ENCODE peak calls at places on chromosomes 2 and 18, in seven cellular contexts. U, S, V, I, H, G and Y are unnamed samples.

GRCh38 chr2:126658910-126659613 is 3.1 kb downstream of the GYPC start:
- DNase-seq in U (no peak), S (no peak), V (peak; percentile 64), I (peak; percentile 88), H (no peak), G (peak; percentile 68), Y (peak; percentile 77)

GRCh38 chr2:56102866-56103265 is 80.9 kb upstream of the CCDC85A start:
- DNase-seq in U (no peak), S (peak; percentile 44), V (no peak), I (no peak), H (no peak), G (no peak), Y (peak; percentile 19)

GRCh38 chr2:38492042-38492615 is 110.6 kb downstream of the HNRNPLL start:
- DNase-seq in U (no peak), S (no peak), V (no peak), I (no peak), H (no peak), G (no peak), Y (no peak)

GRCh38 chr2:18319987-18320386 is 240.5 kb downstream of the RDH14 start:
- DNase-seq in U (no peak), S (no peak), V (no peak), I (no peak), H (no peak), G (no peak), Y (no peak)

GRCh38 chr18:58231930-58232329 is 187.9 kb downstream of the NEDD4L start:
- DNase-seq in U (no peak), S (no peak), V (no peak), I (no peak), H (no peak), G (peak; percentile 62), Y (no peak)

GRCh38 chr2:53536583-53537361 is 230.8 kb upstream of the CHAC2 start:
- DNase-seq in U (no peak), S (no peak), V (no peak), I (no peak), H (no peak), G (no peak), Y (no peak)

GRCh38 chr2:218996937-218997336 is 3.7 kb upstream of the CRYBA2 start:
- DNase-seq in U (no peak), S (no peak), V (no peak), I (no peak), H (no peak), G (peak; percentile 82), Y (no peak)

GRCh38 chr18:63016270-63016669 is 300.9 kb downstream of the PHLPP1 start:
- DNase-seq in U (peak; percentile 69), S (peak; percentile 19), V (peak; percentile 62), I (no peak), H (peak; percentile 41), G (peak; percentile 63), Y (peak; percentile 73)

GRCh38 chr2:28547906-28548600 is 52.2 kb downstream of the PLB1 start:
- DNase-seq in U (no peak), S (no peak), V (no peak), I (peak; percentile 6), H (no peak), G (no peak), Y (no peak)

GRCh38 chr2:61210332-61210981 is 48.5 kb downstream of the C2orf74 start:
- DNase-seq in U (no peak), S (peak; percentile 80), V (no peak), I (no peak), H (peak; percentile 61), G (no peak), Y (no peak)

GRCh38 chr2:168210216-168210897 is 37.0 kb downstream of the STK39 start:
- DNase-seq in U (no peak), S (peak; percentile 11), V (no peak), I (no peak), H (no peak), G (no peak), Y (no peak)

GRCh38 chr2:239269173-239269865 is 131.5 kb downstream of the HDAC4 start:
- DNase-seq in U (no peak), S (no peak), V (no peak), I (no peak), H (no peak), G (peak; percentile 7), Y (no peak)

GRCh38 chr18:40932862-40933261 is 1022.2 kb upstream of the PIK3C3 start:
- DNase-seq in U (no peak), S (no peak), V (no peak), I (no peak), H (no peak), G (no peak), Y (no peak)

GRCh38 chr2:37190290-37190689 is 1.8 kb upstream of the SULT6B1 start:
- DNase-seq in U (no peak), S (peak; percentile 3), V (no peak), I (no peak), H (no peak), G (no peak), Y (no peak)

GRCh38 chr2:96865654-96866053 is 4.2 kb downstream of the SEMA4C start:
- DNase-seq in U (no peak), S (no peak), V (no peak), I (no peak), H (no peak), G (no peak), Y (no peak)

GRCh38 chr2:96863575-96864342 is 5.9 kb upstream of the ANKRD39 start:
- DNase-seq in U (peak; percentile 31), S (no peak), V (no peak), I (peak; percentile 65), H (no peak), G (no peak), Y (no peak)

GRCh38 chr2:96866586-96866985 is 3.3 kb downstream of the SEMA4C start:
- DNase-seq in U (no peak), S (no peak), V (no peak), I (peak; percentile 65), H (no peak), G (no peak), Y (no peak)

GRCh38 chr2:96866149-96866548 is 3.7 kb downstream of the SEMA4C start:
- DNase-seq in U (no peak), S (no peak), V (no peak), I (peak; percentile 61), H (no peak), G (no peak), Y (no peak)

DNA sequence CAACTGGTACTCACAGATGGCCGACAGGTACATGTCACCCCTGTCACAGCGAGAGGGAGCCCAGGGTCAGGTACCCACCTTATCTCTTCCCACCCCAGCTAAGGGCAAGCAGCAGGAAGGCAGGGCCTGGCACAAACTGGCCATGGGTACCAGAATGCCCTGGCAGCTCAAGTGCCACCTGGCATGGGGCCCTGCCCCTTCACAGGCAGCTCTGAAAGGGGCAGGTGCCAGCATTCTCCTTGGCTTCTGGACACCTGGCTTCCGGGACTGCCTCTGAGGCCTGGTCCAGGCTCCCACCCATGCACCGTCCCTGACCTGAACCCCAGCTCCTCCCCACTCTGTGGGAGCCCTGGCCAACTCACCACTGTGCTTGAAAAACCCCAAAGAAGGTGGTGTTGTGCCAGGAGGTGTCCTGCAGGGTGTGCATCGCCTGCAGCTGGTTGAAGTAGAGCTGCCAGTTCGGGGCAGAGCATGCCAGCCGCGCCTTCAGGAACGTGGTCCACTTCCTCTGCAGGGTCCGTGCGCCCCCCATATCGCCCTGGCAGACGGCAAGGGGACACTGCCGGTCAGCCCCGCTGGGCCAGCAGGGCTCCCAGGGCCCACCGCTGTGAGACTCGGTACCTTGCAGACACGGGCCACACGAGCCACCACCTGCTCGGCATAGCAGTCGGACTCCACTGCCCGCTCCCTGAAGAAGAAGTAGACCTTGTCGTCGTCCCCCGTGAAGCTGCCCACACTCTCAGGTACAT is 5.4 kb downstream of the SEMA4C start:
- DNase-seq in U (no peak), S (no peak), V (no peak), I (peak; percentile 73), H (no peak), G (no peak), Y (no peak)
- H3K27ac ChIP-seq in U (no peak overlapping the region), S (no peak overlapping the region), V (no peak overlapping the region), I (no peak overlapping the region), H (no peak overlapping the region), G (no peak overlapping the region), Y (no peak overlapping the region)

GRCh38 chr2:206160807-206161179 is 1.1 kb downstream of the EEF1B2 start:
- DNase-seq in U (no peak), S (no peak), V (no peak), I (no peak), H (no peak), G (no peak), Y (no peak)
- H3K27ac ChIP-seq in U (no peak overlapping the region), S (peak overlapping the region; percentile 77), V (no peak overlapping the region), I (no peak overlapping the region), H (peak overlapping the region; percentile 85), G (peak overlapping the region; percentile 81), Y (no peak overlapping the region)

DNA sequence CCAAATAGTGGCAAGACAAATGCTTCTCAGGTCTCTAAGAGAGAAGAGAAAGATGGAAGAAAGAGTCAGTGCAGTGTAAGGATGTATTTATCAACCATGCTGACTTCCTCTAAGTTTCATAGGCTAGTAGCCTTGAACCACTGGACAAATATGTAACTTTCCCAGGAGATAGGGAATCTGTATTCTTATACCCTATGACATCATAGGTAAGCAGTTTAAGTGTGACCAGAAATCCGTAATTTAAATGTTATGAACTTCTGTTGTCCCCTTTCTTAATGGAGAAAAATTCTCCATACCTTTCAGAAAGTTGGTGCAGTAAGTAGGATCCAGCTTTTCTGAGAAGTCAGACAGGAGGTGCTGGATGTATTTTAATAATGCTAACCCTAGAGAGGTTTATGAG is 256.2 kb downstream of the LNPK start:
- DNase-seq in U (no peak), S (no peak), V (no peak), I (no peak), H (no peak), G (no peak), Y (no peak)
- H3K27ac ChIP-seq in U (no peak overlapping the region), S (no peak overlapping the region), V (no peak overlapping the region), I (no peak overlapping the region), H (no peak overlapping the region), G (no peak overlapping the region), Y (no peak overlapping the region)

GRCh38 chr2:133760366-133760765 is 192.1 kb upstream of the NCKAP5 start:
- DNase-seq in U (no peak), S (no peak), V (no peak), I (no peak), H (no peak), G (no peak), Y (no peak)

GRCh38 chr2:133756833-133757232 is 188.6 kb upstream of the NCKAP5 start:
- DNase-seq in U (no peak), S (no peak), V (no peak), I (no peak), H (no peak), G (no peak), Y (no peak)

GRCh38 chr2:133753665-133754064 is 185.4 kb upstream of the NCKAP5 start:
- DNase-seq in U (no peak), S (no peak), V (no peak), I (peak; percentile 69), H (no peak), G (no peak), Y (no peak)

DNA sequence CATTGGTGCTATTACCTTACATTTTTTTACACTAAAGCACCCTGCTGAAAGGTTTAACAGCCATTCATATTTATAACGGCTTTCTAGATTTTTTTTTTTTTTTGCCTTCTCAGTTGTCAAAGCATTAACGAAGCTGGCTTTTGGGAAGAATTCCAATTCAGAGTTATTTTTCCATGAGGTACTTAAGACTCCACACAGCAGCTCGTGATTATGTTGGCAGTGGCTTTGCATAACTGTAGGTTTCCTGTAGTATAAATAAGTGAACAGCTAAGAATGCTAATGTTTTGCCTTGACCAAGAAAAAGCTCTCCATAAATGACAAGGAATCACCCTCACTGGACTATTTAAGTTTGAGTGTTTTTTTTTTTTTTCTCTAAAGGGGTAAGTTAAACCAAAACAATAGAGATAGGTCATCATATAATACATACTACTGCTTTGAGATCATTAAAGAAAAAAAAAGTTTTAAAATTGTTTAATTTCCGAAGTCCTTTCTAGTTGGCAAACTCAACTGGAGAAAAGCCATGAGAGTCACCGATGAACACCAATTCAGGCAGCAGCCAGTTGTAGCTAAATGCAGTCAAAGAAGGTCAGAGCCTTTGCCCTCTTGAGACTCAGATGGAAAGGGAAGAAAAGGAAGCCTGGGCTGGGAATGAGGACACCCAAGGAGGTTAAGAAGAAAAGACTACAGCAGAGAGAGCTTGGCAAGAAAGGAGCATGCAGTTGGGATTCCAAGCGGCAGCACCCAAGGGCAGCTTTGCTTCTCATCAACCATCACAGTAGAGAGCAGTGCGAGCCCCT is 187.4 kb upstream of the NCKAP5 start:
- DNase-seq in U (no peak), S (no peak), V (no peak), I (no peak), H (no peak), G (no peak), Y (no peak)
- H3K27ac ChIP-seq in U (no peak overlapping the region), S (no peak overlapping the region), V (no peak overlapping the region), I (peak overlapping the region; percentile 82), H (no peak overlapping the region), G (no peak overlapping the region), Y (no peak overlapping the region)